ENCODE peak calls at places on chromosome 5, in five cellular contexts. T is H1, W is HepG2, M is NT2/D1, K is GM12878. Q is an unnamed sample.

GRCh38 chr5:78627175-78627574 is 21.4 kb downstream of the LHFPL2 start:
- DNase-seq in T (no peak), W (no peak), M (no peak), K (no peak), Q (no peak)

GRCh38 chr5:80136751-80137272 is 101.7 kb downstream of the THBS4 start:
- DNase-seq in T (no peak), W (no peak), M (no peak), K (no peak), Q (no peak)

GRCh38 chr5:137566118-137566541 is 67.0 kb upstream of the SPOCK1 start:
- DNase-seq in T (no peak), W (no peak), M (no peak), K (no peak), Q (no peak)

GRCh38 chr5:163350083-163350482 is 87.3 kb upstream of the CCNG1 start:
- DNase-seq in T (no peak), W (no peak), M (no peak), K (no peak), Q (no peak)

GRCh38 chr5:143019157-143019556 is 249.0 kb downstream of the ARHGAP26 start:
- DNase-seq in T (no peak), W (no peak), M (no peak), K (no peak), Q (no peak)

GRCh38 chr5:119302916-119303897 is 52.6 kb upstream of the TNFAIP8 start:
- DNase-seq in T (no peak), W (peak; percentile 97), M (no peak), K (no peak), Q (no peak)

GRCh38 chr5:442335-443238 is at the start of gene EXOC3:
- DNase-seq in T (no peak), W (peak; percentile 52), M (peak; percentile 30), K (no peak), Q (peak; percentile 94)

GRCh38 chr5:92634883-92635282 is 946.1 kb downstream of the NR2F1-AS1 start:
- DNase-seq in T (no peak), W (no peak), M (no peak), K (no peak), Q (no peak)

GRCh38 chr5:56595561-56595960 is 219.8 kb upstream of the MAP3K1 start:
- DNase-seq in T (no peak), W (no peak), M (no peak), K (no peak), Q (no peak)

GRCh38 chr5:81924467-81924866 is 47.4 kb upstream of the ATG10 start:
- DNase-seq in T (no peak), W (no peak), M (no peak), K (no peak), Q (no peak)

GRCh38 chr5:5246736-5247135 is 106.6 kb downstream of the ADAMTS16 start:
- DNase-seq in T (no peak), W (no peak), M (no peak), K (no peak), Q (no peak)

GRCh38 chr5:73950441-73950873 is 324.5 kb downstream of the ARHGEF28 start:
- DNase-seq in T (no peak), W (no peak), M (no peak), K (no peak), Q (no peak)
- TF ChIP-seq SUZ12 in T (no peak), W (no peak), M (no peak), K (no peak), Q (no peak)

GRCh38 chr5:175729829-175730277 is 72.0 kb downstream of the HRH2 start:
- DNase-seq in T (peak; percentile 97), W (peak; percentile 83), M (peak; percentile 92), K (peak; percentile 20), Q (peak; percentile 97)

GRCh38 chr5:175731756-175732465 is 74.0 kb downstream of the HRH2 start:
- DNase-seq in T (no peak), W (no peak), M (no peak), K (no peak), Q (no peak)

GRCh38 chr5:175731172-175731571 is 73.3 kb downstream of the HRH2 start:
- DNase-seq in T (no peak), W (no peak), M (no peak), K (no peak), Q (no peak)

GRCh38 chr5:175728316-175728715 is 70.4 kb downstream of the HRH2 start:
- DNase-seq in T (no peak), W (no peak), M (no peak), K (no peak), Q (no peak)

DNA sequence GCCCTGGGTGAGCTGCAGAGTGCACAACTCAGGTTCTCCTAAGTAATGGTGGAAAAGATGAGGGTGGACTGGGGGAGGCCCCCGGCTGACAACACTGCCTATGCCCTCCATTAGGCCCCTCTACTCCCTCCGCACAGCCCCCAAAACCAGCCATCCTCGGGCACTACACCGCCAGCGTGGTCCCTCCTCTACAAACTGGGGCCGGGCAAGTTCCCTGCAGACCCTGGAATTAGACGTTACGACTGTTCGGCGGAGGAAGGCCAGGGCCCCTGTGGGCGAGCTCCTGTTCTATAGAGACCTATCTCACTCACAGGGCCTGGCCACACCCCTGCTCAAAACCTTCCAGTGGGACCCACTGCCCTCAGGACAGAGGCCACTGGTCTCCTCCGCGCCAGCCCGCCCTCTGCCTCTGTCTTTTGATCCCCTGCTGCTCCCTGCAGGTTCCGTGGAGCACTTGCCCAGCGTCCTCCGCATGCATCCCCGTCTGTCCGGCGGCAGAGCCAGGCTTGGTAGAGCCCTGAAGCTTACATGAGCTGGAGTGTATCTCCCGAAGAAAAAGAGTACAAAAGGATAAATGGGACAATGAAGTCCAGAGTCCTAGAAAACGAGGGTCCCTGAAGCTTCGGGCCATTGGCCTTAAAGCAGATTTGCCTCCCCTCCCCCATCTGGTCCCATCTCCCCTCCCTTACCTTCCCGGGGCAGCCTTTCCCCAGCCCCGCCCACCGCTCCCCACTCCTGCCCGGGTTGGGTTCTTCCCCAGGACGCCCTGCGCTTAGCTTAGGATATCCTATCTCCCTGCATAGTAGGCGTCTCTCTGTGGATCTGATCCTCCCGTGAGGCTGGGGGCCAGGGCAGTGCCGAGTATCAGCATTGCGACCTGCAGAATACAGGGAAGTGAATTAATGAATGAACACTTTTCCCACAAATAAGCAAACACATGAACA is 71.3 kb downstream of the HRH2 start:
- DNase-seq in T (no peak), W (no peak), M (no peak), K (no peak), Q (no peak)
- TF ChIP-seq SUZ12 in T (no peak), W (no peak), M (no peak), K (no peak), Q (no peak)

DNA sequence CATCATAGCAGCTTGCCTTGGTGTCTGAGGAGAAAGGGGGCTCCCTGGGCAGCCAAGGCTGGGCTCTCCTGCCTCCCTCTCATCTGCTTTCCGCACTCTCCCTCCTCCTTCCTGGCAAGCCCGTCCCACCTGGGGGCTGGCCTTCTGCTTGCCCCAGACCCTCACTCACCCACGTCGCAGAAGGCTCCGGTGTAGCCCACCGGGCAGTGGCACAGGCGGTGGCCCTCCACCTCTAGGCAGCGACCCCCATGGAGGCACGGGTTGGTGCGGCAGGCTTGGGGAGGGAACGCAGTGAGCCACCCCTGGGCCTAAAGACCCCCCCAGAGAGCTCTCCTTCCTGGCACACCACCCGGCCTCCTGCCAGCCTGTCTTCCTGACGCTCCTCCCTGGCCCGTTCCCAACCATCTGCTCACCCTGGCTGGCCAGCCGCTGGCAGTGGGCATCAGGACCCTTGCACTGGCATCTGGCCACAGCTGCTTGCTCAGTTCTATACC is 4.2 kb upstream of the PFN3 start:
- DNase-seq in T (no peak), W (no peak), M (no peak), K (no peak), Q (no peak)
- TF ChIP-seq SUZ12 in T (peak; percentile 10), W (no peak), M (no peak), K (no peak), Q (no peak)

GRCh38 chr5:54524704-54525103 is 7.1 kb downstream of the SNX18 start:
- DNase-seq in T (no peak), W (no peak), M (no peak), K (no peak), Q (no peak)
- TF ChIP-seq SUZ12 in T (no peak), W (no peak), M (no peak), K (no peak), Q (no peak)

GRCh38 chr5:111517853-111518501 is 5.6 kb upstream of the STARD4 start:
- DNase-seq in T (no peak), W (no peak), M (no peak), K (peak; percentile 64), Q (no peak)

GRCh38 chr5:111518747-111519146 is 6.4 kb upstream of the STARD4 start:
- DNase-seq in T (no peak), W (no peak), M (no peak), K (no peak), Q (no peak)

GRCh38 chr5:111520908-111521307 is 8.6 kb upstream of the STARD4 start:
- DNase-seq in T (no peak), W (no peak), M (no peak), K (no peak), Q (no peak)
- TF ChIP-seq SUZ12 in T (no peak), W (no peak), M (no peak), K (no peak), Q (no peak)

DNA sequence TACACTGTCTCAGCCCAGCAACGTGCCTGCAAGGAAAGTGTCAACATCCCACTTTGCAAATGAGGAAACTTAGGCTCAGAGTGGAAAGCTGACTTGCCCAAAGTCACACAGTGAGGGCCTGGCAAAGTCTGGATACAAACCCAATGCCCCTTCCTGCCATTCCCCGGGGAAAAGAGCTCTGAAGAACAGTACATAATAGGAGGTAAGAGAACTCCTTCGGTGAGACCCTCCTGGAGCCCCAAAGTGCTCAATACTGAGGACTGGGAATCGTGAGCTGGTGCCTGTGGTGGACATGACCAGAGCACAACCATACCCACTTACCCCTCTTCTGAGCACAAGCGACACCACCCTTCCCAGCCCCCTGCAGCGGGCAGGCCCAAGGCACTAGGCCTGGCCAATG is 13.4 kb upstream of the CPLX2 start:
- DNase-seq in T (no peak), W (no peak), M (no peak), K (no peak), Q (no peak)
- TF ChIP-seq SUZ12 in T (no peak), W (no peak), M (no peak), K (no peak), Q (no peak)

DNA sequence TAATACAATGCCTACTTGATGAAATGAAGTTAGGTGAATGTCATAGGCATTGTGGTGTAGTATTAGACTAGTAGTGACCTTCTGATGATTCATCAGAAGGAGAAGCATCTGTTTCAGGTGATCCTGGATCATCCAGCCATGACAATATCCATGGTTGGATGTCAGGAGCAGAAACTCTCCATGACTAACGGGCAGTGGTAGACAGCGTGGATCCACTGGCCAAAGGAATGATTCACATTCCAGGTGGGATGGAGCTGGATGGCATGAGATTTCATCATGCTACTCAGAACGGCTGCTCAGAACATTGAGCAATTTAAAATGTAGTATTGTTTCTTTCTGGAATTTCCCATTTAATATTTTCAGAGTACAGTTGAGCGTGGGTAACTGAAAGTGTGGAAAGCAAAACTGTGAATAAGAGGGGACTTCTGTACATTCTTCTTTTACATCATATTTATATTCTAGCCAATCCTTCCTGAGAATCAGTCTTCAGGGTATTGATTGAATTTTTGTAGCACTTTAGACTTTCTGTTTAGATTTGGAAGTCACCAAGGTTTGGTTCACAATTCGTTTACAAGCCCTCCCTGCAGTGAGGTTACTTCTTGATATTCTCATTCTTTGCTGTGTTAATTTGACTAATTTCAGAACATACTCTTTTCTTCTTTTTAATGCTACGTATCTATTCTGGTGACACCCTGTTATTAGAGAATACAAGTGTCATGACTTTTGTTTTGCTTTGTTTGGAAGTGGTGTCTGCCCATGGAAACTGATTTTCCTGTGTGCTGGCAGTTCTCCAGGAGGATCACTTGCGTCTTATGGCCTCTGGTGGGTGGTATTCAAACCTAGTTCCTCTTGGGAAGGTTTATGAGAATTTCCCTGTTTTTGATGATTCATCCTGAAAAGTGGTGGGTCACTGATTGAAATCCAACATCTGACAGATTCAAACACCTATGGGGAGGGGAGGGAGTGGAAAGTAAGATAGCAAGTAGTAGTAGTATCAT is 12.2 kb upstream of the CLINT1 start:
- DNase-seq in T (no peak), W (peak; percentile 20), M (no peak), K (no peak), Q (no peak)
- TF ChIP-seq SUZ12 in T (no peak), W (no peak), M (no peak), K (no peak), Q (no peak)

GRCh38 chr5:18043344-18043743 is 409.1 kb downstream of the TAF11L14 start:
- DNase-seq in T (no peak), W (no peak), M (no peak), K (no peak), Q (no peak)
- TF ChIP-seq SUZ12 in T (no peak), W (no peak), M (no peak), K (no peak), Q (no peak)